ENCODE peak calls at places on chromosomes 7 and 10, in seven cellular contexts. F is T-helper 9 cell; N is brain pericyte; S is NCI-H1092; O is SJSA1; T is stimulated activated naive CD8-positive, alpha-beta T cell treated with anti-CD3 and anti-CD28 coated beads, Interleukin-15, Interleukin-2, amounts not matched to agents 100 U/mL and 50 U/mL, for 24 hours; D is NCI-H1105 treated with DMSO at 0.1 percent for 48 hours. A is an unnamed sample.

GRCh38 chr10:103350175-103350521 is 792 bp downstream of the PCGF6 start:
- DNase-seq in F (no peak), N (no peak), S (no peak), O (no peak), T (no peak), D (no peak), A (no peak)

GRCh38 chr10:73924935-73925334 is 14.0 kb downstream of the PLAU start:
- DNase-seq in F (no peak), N (no peak), S (no peak), O (no peak), T (no peak), D (no peak), A (no peak)

GRCh38 chr7:1593091-1593866 is 23.4 kb upstream of the PSMG3 start:
- DNase-seq in F (no peak), N (no peak), S (no peak), O (no peak), T (peak), D (no peak), A (peak)

GRCh38 chr7:81484266-81484665 is 285.6 kb downstream of the HGF start:
- DNase-seq in F (no peak), N (peak), S (peak), O (peak), T (no peak), D (no peak), A (peak)

GRCh38 chr7:141695803-141696289 is 6.1 kb downstream of the DENND11 start:
- DNase-seq in F (no peak), N (no peak), S (no peak), O (no peak), T (no peak), D (no peak), A (no peak)

GRCh38 chr7:110801502-110801901 is 289.4 kb upstream of the LRRN3 start:
- DNase-seq in F (no peak), N (no peak), S (no peak), O (no peak), T (no peak), D (no peak), A (no peak)

GRCh38 chr10:72077275-72077990 is 10.9 kb downstream of the SPOCK2 start:
- DNase-seq in F (no peak), N (no peak), S (no peak), O (no peak), T (no peak), D (no peak), A (no peak)

GRCh38 chr7:184768-185264 is 7.6 kb upstream of the FAM20C start:
- DNase-seq in F (no peak), N (no peak), S (no peak), O (no peak), T (no peak), D (no peak), A (no peak)

GRCh38 chr7:1220958-1221745 is 11.5 kb upstream of the UNCX start:
- DNase-seq in F (no peak), N (no peak), S (no peak), O (no peak), T (no peak), D (no peak), A (no peak)

GRCh38 chr7:21743493-21743892 is 200.7 kb downstream of the DNAH11 start:
- DNase-seq in F (no peak), N (no peak), S (no peak), O (no peak), T (no peak), D (no peak), A (no peak)